ENCODE peak calls at places on chromosome 20, in seven cellular contexts. J is H9, X is IMR-90, D is mesendoderm, Q is neuronal stem cell, E is mesenchymal stem cell, L is H1. V is an unnamed sample.
A peak's percentile ranks its signal among the peaks of the same experiment; 100 is the strongest.

GRCh38 chr20:24651171-24651972 is 181.9 kb downstream of the SYNDIG1 start:
- DNase-seq in L (no peak), E (peak; percentile 90), X (peak; percentile 97), Q (no peak), J (no peak), D (peak; percentile 44), V (peak; percentile 54)

GRCh38 chr20:23412026-23412425 is 9.3 kb downstream of the NAPB start:
- DNase-seq in E (peak; percentile 65), J (no peak), Q (no peak), L (no peak), D (peak; percentile 78), X (peak; percentile 7), V (no peak)

GRCh38 chr20:43191946-43192847 is 2.5 kb upstream of the PTPRT start:
- DNase-seq in Q (no peak), D (peak; percentile 65), X (no peak), L (peak; percentile 51), E (no peak), J (peak; percentile 80), V (peak; percentile 44)

GRCh38 chr20:39849171-39849570 is 839.9 kb downstream of the MAFB start:
- DNase-seq in J (no peak), Q (no peak), X (no peak), L (no peak), E (no peak), D (no peak), V (no peak)

GRCh38 chr20:25499855-25500434 is 85.4 kb downstream of the NINL start:
- DNase-seq in D (no peak), E (no peak), Q (no peak), J (no peak), L (no peak), X (no peak), V (no peak)

GRCh38 chr20:15756401-15756800 is 816.8 kb downstream of the KIF16B start:
- DNase-seq in E (no peak), Q (no peak), L (no peak), D (no peak), J (no peak), X (no peak), V (no peak)

GRCh38 chr20:37205130-37205529 is 25.8 kb upstream of the MROH8 start:
- DNase-seq in J (no peak), D (no peak), L (no peak), Q (peak; percentile 65), X (no peak), E (no peak), V (no peak)

GRCh38 chr20:53712212-53712977 is 118.8 kb upstream of the ZNF217 start:
- DNase-seq in E (no peak), X (no peak), D (no peak), J (no peak), L (no peak), Q (no peak), V (no peak)

DNA sequence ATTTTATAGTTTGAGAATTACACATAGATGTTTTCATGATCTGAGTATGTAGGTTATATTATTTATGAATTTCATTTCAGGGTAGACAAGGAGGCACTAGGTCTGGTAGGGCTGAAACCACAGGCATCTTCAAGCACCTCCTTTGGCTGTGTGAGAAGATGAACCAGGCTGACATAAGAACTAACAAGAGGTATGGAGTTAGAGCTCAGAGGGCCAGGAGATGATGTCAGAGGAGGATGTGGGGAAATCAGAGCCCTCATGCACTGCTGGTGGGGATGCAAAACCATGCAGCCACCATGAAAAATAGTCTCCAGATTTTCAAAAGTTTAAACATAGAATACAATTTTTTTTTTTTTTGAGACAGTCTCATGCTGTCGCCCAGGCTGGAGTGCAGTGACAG is 13.6 kb upstream of the RIPOR3 start:
- DNase-seq in X (peak; percentile 87), D (no peak), L (no peak), E (peak; percentile 75), J (no peak), Q (no peak), V (no peak)
- H4K8ac ChIP-seq in X (no peak overlapping the region), D (no peak overlapping the region), L (no peak overlapping the region), E (no peak overlapping the region), J (no peak overlapping the region), Q (no peak overlapping the region), V (no peak overlapping the region)

GRCh38 chr20:376750-377149 is 3.8 kb upstream of the TRIB3 start:
- DNase-seq in D (no peak), X (no peak), Q (no peak), J (no peak), E (no peak), L (no peak), V (no peak)
- H4K8ac ChIP-seq in D (no peak overlapping the region), X (no peak overlapping the region), Q (no peak overlapping the region), J (no peak overlapping the region), E (no peak overlapping the region), L (no peak overlapping the region), V (no peak overlapping the region)

GRCh38 chr20:9963029-9963428 is 71.8 kb upstream of the ANKEF1 start:
- DNase-seq in X (no peak), L (no peak), E (no peak), Q (no peak), J (no peak), D (no peak), V (no peak)
- H4K8ac ChIP-seq in X (no peak overlapping the region), L (no peak overlapping the region), E (no peak overlapping the region), Q (no peak overlapping the region), J (no peak overlapping the region), D (no peak overlapping the region), V (no peak overlapping the region)

GRCh38 chr20:48100483-48100882 is 315.2 kb upstream of the SULF2 start:
- DNase-seq in J (no peak), Q (no peak), D (no peak), X (no peak), E (no peak), L (no peak), V (no peak)

GRCh38 chr20:48096957-48097890 is 311.9 kb upstream of the SULF2 start:
- DNase-seq in Q (no peak), E (no peak), X (no peak), D (peak; percentile 22), L (no peak), J (no peak), V (no peak)

GRCh38 chr20:48096212-48096875 is 311.1 kb upstream of the SULF2 start:
- DNase-seq in J (no peak), L (no peak), X (no peak), D (no peak), Q (no peak), E (no peak), V (peak; percentile 55)

GRCh38 chr20:48098099-48098498 is 312.8 kb upstream of the SULF2 start:
- DNase-seq in E (peak; percentile 3), D (no peak), J (no peak), Q (no peak), X (no peak), L (no peak), V (no peak)

DNA sequence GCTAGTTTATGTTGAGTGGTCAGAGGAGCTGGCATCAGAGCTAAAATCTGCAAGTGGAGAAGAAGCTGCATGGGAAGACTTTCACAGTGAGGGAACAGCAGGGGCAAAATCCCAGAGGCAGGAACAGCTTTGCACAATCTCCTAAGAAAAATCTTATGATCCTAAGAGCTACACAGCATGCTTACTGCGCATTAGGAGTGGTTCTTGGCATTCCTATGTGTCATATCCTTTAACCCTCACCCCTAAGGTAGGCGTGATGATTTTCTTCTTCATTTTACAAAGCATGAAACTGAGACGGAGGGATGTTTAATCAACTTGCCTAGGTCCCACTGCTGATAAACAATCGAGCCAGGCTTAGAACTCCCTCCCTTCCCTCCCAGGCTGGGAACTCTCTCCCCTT is 313.6 kb upstream of the SULF2 start:
- DNase-seq in E (peak; percentile 60), X (no peak), J (no peak), D (no peak), L (no peak), Q (no peak), V (no peak)
- H4K8ac ChIP-seq in E (no peak overlapping the region), X (no peak overlapping the region), J (no peak overlapping the region), D (no peak overlapping the region), L (no peak overlapping the region), Q (no peak overlapping the region), V (no peak overlapping the region)

GRCh38 chr20:44683263-44684046 is 31.7 kb upstream of the CCN5 start:
- DNase-seq in D (peak; percentile 82), X (peak; percentile 42), L (peak; percentile 70), J (peak; percentile 88), Q (peak; percentile 51), E (peak; percentile 62), V (no peak)
- H4K8ac ChIP-seq in D (no peak overlapping the region), X (no peak overlapping the region), L (peak overlapping the region; percentile 22), J (no peak overlapping the region), Q (no peak overlapping the region), E (no peak overlapping the region), V (no peak overlapping the region)

GRCh38 chr20:1557605-1558004 is at the start of gene SIRPD:
- DNase-seq in D (no peak), J (no peak), Q (no peak), L (no peak), X (no peak), E (no peak), V (no peak)
- H4K8ac ChIP-seq in D (no peak within 1 kb of the TSS), J (no peak within 1 kb of the TSS), Q (no peak within 1 kb of the TSS), L (no peak within 1 kb of the TSS), X (no peak within 1 kb of the TSS), E (no peak within 1 kb of the TSS), V (no peak within 1 kb of the TSS)

DNA sequence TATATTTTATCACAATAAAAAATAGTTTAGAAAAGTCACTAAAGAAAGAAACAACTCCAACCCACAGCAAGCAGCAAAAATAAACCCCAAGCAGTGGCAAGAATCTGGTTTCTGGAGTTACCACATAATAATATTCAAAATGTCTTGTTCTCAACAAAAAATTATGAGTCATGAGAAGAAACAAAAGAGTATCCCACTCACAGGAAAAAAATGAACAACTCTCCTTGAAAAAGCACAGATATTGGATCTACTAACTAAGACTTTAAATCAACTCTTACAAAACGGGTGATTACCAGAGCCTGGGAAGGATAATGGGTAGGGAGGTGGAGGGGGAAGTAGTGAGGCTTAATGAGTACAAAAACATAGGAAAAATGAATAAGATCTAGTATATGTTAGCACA is 425.6 kb downstream of the PLCB1 start:
- DNase-seq in J (no peak), Q (no peak), X (peak; percentile 59), E (no peak), L (no peak), D (no peak), V (no peak)
- H4K8ac ChIP-seq in J (no peak overlapping the region), Q (no peak overlapping the region), X (no peak overlapping the region), E (no peak overlapping the region), L (no peak overlapping the region), D (no peak overlapping the region), V (no peak overlapping the region)